ENCODE peak calls at places on chromosome 2, in six cellular contexts. G is activated effector memory CD4-positive, alpha-beta T cell treated with Interleukin-2 at 50 U/mL for 16 hours; A is endothelial cell; R is AG09309; S is keratinocyte; Z is NCI-H460. Q is an unnamed sample.

GRCh38 chr2:74317696-74318095 is 25.5 kb downstream of the SLC4A5 start:
- DNase-seq in S (no peak), A (no peak), G (no peak), R (no peak), Z (no peak), Q (no peak)

GRCh38 chr2:69652206-69652605 is 8.7 kb upstream of the AAK1 start:
- DNase-seq in R (peak), Z (peak), G (no peak), A (no peak), S (peak), Q (no peak)

GRCh38 chr2:19746611-19747309 is 155.0 kb downstream of the TTC32 start:
- DNase-seq in A (peak), S (no peak), Z (no peak), G (no peak), R (no peak), Q (no peak)

GRCh38 chr2:32947076-32947483 is 327 bp downstream of the LTBP1 start:
- DNase-seq in R (no peak), S (no peak), Z (no peak), A (peak), G (no peak), Q (no peak)

GRCh38 chr2:7028846-7029245 is 111.6 kb downstream of the RNF144A start:
- DNase-seq in S (no peak), R (no peak), A (no peak), Z (no peak), G (no peak), Q (no peak)

GRCh38 chr2:219551412-219551811 is 7.6 kb downstream of the TMEM198 start:
- DNase-seq in A (no peak), S (no peak), R (no peak), G (no peak), Z (no peak), Q (no peak)

GRCh38 chr2:168434164-168434563 is 21.9 kb upstream of the CERS6 start:
- DNase-seq in Z (no peak), S (no peak), R (no peak), A (no peak), G (no peak), Q (no peak)

GRCh38 chr2:240791821-240792657 is 28.0 kb downstream of the KIF1A start:
- DNase-seq in A (no peak), R (no peak), Z (no peak), G (no peak), S (no peak), Q (no peak)

GRCh38 chr2:142031656-142032055 is 99.2 kb downstream of the LRP1B start:
- DNase-seq in A (no peak), S (no peak), Z (no peak), G (no peak), R (no peak), Q (no peak)

GRCh38 chr2:238389985-238390682 is 36.6 kb upstream of the ASB1 start:
- DNase-seq in R (no peak), Z (no peak), G (no peak), A (peak), S (peak), Q (no peak)

GRCh38 chr2:182592691-182593393 is 123.2 kb upstream of the DNAJC10 start:
- DNase-seq in G (no peak), R (no peak), A (no peak), Z (no peak), S (peak), Q (no peak)

GRCh38 chr2:147845608-147846002 is 776 bp downstream of the ACVR2A start:
- DNase-seq in S (no peak), G (no peak), A (no peak), Z (no peak), R (no peak), Q (no peak)

GRCh38 chr2:193783681-193784080 is 1588.9 kb upstream of the TMEFF2 start:
- DNase-seq in S (no peak), G (no peak), R (no peak), Z (no peak), A (no peak), Q (no peak)

GRCh38 chr2:16137080-16137755 is 196.9 kb downstream of the MYCN start:
- DNase-seq in S (no peak), Z (no peak), G (no peak), R (no peak), A (no peak), Q (no peak)

GRCh38 chr2:234391625-234392024 is 105.3 kb downstream of the ARL4C start:
- DNase-seq in A (no peak), G (no peak), R (no peak), Z (no peak), S (no peak), Q (no peak)

GRCh38 chr2:7567646-7568045 is 650.4 kb downstream of the RNF144A start:
- DNase-seq in G (peak), R (no peak), Z (no peak), S (no peak), A (no peak), Q (peak)

GRCh38 chr2:3636586-3637310 is 21.3 kb upstream of the ALLC start:
- DNase-seq in S (no peak), A (no peak), G (no peak), R (no peak), Z (no peak), Q (no peak)

GRCh38 chr2:188494906-188495305 is 203.2 kb downstream of the GULP1 start:
- DNase-seq in Z (no peak), R (no peak), A (no peak), S (no peak), G (no peak), Q (no peak)